ENCODE peak calls at places on chromosomes 5 and 9, in six cellular contexts. N is AG04450; D is heart left ventricle; Q is CD4-positive, alpha-beta T cell; L is mucosa of descending colon; C is sigmoid colon. P is an unnamed sample.

GRCh38 chr5:137376127-137376526 is 123.0 kb downstream of the SPOCK1 start:
- DNase-seq in D (peak), C (no peak), L (no peak), N (no peak), Q (no peak), P (no peak)

GRCh38 chr5:86977185-86977584 is 290.5 kb upstream of the RASA1 start:
- DNase-seq in D (no peak), L (no peak), N (no peak), Q (no peak), C (no peak), P (no peak)

GRCh38 chr9:136807281-136808074 is at the start of gene RABL6:
- DNase-seq in L (peak), D (peak), N (no peak), C (peak), Q (peak), P (peak)

GRCh38 chr5:150026682-150027172 is 26.2 kb downstream of the HMGXB3 start:
- DNase-seq in Q (no peak), L (no peak), D (no peak), N (no peak), C (no peak), P (no peak)

GRCh38 chr9:96400132-96400910 is 16.8 kb upstream of the SLC35D2 start:
- DNase-seq in L (no peak), Q (no peak), D (no peak), C (no peak), N (no peak), P (no peak)

GRCh38 chr5:57009811-57010210 is 57.9 kb upstream of the MIER3 start:
- DNase-seq in N (no peak), D (no peak), C (no peak), Q (no peak), L (no peak), P (no peak)

GRCh38 chr9:83422512-83422911 is 115.7 kb downstream of the FRMD3 start:
- DNase-seq in D (no peak), Q (no peak), L (no peak), C (no peak), N (no peak), P (no peak)

GRCh38 chr5:9430306-9430705 is 115.6 kb downstream of the SEMA5A start:
- DNase-seq in C (no peak), D (no peak), L (no peak), Q (no peak), N (no peak), P (no peak)

GRCh38 chr9:122213589-122214413 is 15.0 kb downstream of the LHX6 start:
- DNase-seq in D (no peak), C (peak), L (no peak), N (no peak), Q (peak), P (peak)

GRCh38 chr9:20286969-20287368 is 335.3 kb downstream of the MLLT3 start:
- DNase-seq in Q (no peak), L (no peak), N (no peak), C (no peak), D (no peak), P (no peak)

GRCh38 chr9:129108083-129108804 is 2.3 kb downstream of the CRAT start:
- DNase-seq in Q (no peak), D (no peak), C (no peak), N (no peak), L (no peak), P (peak)

GRCh38 chr5:37436146-37436934 is 57.2 kb downstream of the WDR70 start:
- DNase-seq in Q (no peak), D (no peak), C (no peak), N (no peak), L (no peak), P (no peak)

GRCh38 chr9:27714388-27714787 is 141.1 kb upstream of the C9orf72 start:
- DNase-seq in C (no peak), N (no peak), L (no peak), Q (no peak), D (no peak), P (no peak)

GRCh38 chr5:142601432-142601831 is 84.5 kb downstream of the FGF1 start:
- DNase-seq in C (no peak), D (no peak), N (no peak), Q (no peak), L (no peak), P (no peak)

GRCh38 chr5:167414611-167415010 is 876.8 kb upstream of the WWC1 start:
- DNase-seq in L (no peak), N (no peak), C (no peak), D (no peak), Q (no peak), P (no peak)

GRCh38 chr5:160333726-160334125 is 21.4 kb upstream of the CCNJL start:
- DNase-seq in L (no peak), Q (no peak), D (no peak), N (no peak), C (peak), P (no peak)

GRCh38 chr5:145101246-145101645 is 733.9 kb downstream of the PRELID2 start:
- DNase-seq in D (no peak), Q (no peak), N (no peak), C (no peak), L (no peak), P (no peak)

GRCh38 chr9:100269656-100270055 is 83.1 kb downstream of the TEX10 start:
- DNase-seq in Q (no peak), D (no peak), L (no peak), N (no peak), C (no peak), P (no peak)

GRCh38 chr5:59587489-59588337 is 305.8 kb downstream of the PDE4D start:
- DNase-seq in N (peak), C (peak), L (peak), D (peak), Q (no peak), P (peak)
- TF ChIP-seq CTCF in N (peak), C (no peak), L (peak), D (no peak), Q (no peak), P (no peak)

GRCh38 chr5:13976223-13976622 is 31.7 kb upstream of the DNAH5 start:
- DNase-seq in Q (no peak), N (no peak), C (no peak), D (no peak), L (no peak), P (no peak)

GRCh38 chr5:13972029-13972428 is 27.5 kb upstream of the DNAH5 start:
- DNase-seq in N (no peak), L (no peak), C (no peak), Q (no peak), D (no peak), P (no peak)

GRCh38 chr5:13973724-13974123 is 29.2 kb upstream of the DNAH5 start:
- DNase-seq in D (no peak), N (no peak), L (no peak), C (no peak), Q (no peak), P (no peak)

DNA sequence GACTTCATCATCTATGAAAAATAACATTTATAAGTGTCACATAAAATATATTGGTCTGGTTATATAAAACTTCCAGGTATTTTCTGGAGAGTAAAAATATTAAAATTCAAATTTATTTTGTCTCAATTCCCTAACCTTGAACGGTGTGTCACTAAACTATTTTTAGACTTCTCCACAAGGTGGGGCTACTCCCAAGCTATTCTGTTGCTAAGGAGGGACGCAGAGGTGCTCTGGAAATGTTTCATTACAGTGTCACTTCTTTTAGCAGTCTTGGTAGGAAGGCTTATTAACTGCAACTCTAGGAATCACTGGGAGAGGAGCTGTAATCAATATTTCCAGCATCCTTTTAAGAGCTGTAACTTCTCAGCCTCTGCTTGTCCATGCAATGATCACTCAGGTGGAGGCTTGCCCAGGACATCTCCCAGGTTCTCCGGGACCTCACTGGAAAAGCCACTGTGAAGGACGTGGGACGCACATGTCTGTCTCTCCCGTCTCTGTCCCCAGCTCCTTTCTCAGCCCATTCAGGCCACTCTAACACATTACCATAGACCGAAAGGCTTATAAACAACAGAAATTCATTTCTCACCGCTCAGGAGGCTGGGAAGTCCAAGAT is 32.5 kb upstream of the DNAH5 start:
- DNase-seq in C (no peak), Q (no peak), L (no peak), D (no peak), N (no peak), P (no peak)
- TF ChIP-seq CTCF in C (no peak), Q (no peak), L (no peak), D (no peak), N (peak), P (peak)

GRCh38 chr5:41524174-41524573 is 13.8 kb upstream of the PLCXD3 start:
- DNase-seq in L (no peak), Q (no peak), N (no peak), D (no peak), C (no peak), P (no peak)
- TF ChIP-seq CTCF in L (no peak), Q (no peak), N (no peak), D (peak), C (no peak), P (peak)

GRCh38 chr5:140540227-140540626 is 7.2 kb upstream of the EIF4EBP3 start:
- DNase-seq in D (no peak), L (no peak), N (no peak), C (no peak), Q (no peak), P (no peak)
- TF ChIP-seq CTCF in D (no peak), L (no peak), N (no peak), C (no peak), Q (no peak), P (no peak)

GRCh38 chr5:112682621-112683061 is 55.0 kb upstream of the APC start:
- DNase-seq in Q (no peak), N (no peak), D (no peak), C (no peak), L (no peak), P (no peak)
- TF ChIP-seq CTCF in Q (no peak), N (no peak), D (no peak), C (no peak), L (no peak), P (no peak)